ENCODE peak calls at places on chromosomes 12 and 14, in five cellular contexts. I is NCI-H748 treated with DMSO at 0.1 percent for 48 hours, P is NCI-H1417, M is lung microvascular endothelial cell, X is choroid plexus epithelial cell. F is an unnamed sample.
A peak's percentile ranks its signal among the peaks of the same experiment; 100 is the strongest.

GRCh38 chr12:13084898-13085640 is 18.4 kb downstream of the GSG1 start:
- DNase-seq in I (no peak), P (no peak), M (no peak), X (no peak), F (no peak)

GRCh38 chr12:106815741-106816140 is 41.3 kb downstream of the RIC8B start:
- DNase-seq in X (no peak), M (no peak), P (no peak), I (no peak), F (no peak)

GRCh38 chr14:36822671-36823070 is 161.0 kb downstream of the PAX9 start:
- DNase-seq in I (no peak), M (no peak), P (no peak), X (no peak), F (no peak)

GRCh38 chr12:6236641-6236940 is 36.4 kb downstream of the CD9 start:
- DNase-seq in I (no peak), P (no peak), X (no peak), M (no peak), F (no peak)

GRCh38 chr14:105423488-105424195 is 4.0 kb downstream of the MTA1 start:
- DNase-seq in I (no peak), M (no peak), X (no peak), P (no peak), F (no peak)

GRCh38 chr12:6534914-6535696 is 788 bp downstream of the GAPDH start:
- DNase-seq in M (peak; percentile 95), X (peak; percentile 88), I (peak; percentile 14), P (peak; percentile 84), F (peak; percentile 69)

GRCh38 chr12:53049582-53050318 is at the start of gene TNS2:
- DNase-seq in X (peak; percentile 62), I (no peak), P (peak; percentile 48), M (peak; percentile 83), F (peak; percentile 66)

GRCh38 chr12:104929926-104930325 is 28.2 kb downstream of the SLC41A2 start:
- DNase-seq in P (no peak), I (no peak), X (no peak), M (peak; percentile 31), F (no peak)

GRCh38 chr14:65910108-65910507 is 497.6 kb downstream of the FUT8 start:
- DNase-seq in P (no peak), M (peak; percentile 12), I (no peak), X (peak; percentile 36), F (peak; percentile 90)

GRCh38 chr12:131831021-131831571 is 2.9 kb downstream of the MMP17 start:
- DNase-seq in I (peak; percentile 27), P (peak; percentile 87), M (peak; percentile 55), X (no peak), F (peak; percentile 13)

GRCh38 chr14:61281186-61281676 is at the start of gene TMEM30B:
- DNase-seq in I (peak; percentile 91), P (peak; percentile 91), X (no peak), M (no peak), F (no peak)

GRCh38 chr14:104692261-104692938 is 3.0 kb downstream of the INF2 start:
- DNase-seq in M (no peak), X (no peak), I (no peak), P (no peak), F (no peak)

GRCh38 chr14:32450919-32451675 is 122.0 kb downstream of the AKAP6 start:
- DNase-seq in P (no peak), X (peak; percentile 44), M (no peak), I (no peak), F (no peak)

GRCh38 chr14:100692256-100692655 is 34.4 kb upstream of the DLK1 start:
- DNase-seq in M (no peak), X (no peak), P (no peak), I (no peak), F (no peak)

F was measured in fibroblast of the aortic adventitia.